ENCODE peak calls at places on chromosomes 3 and 15, in ten cellular contexts. Z is testis; Q is CD8-positive, alpha-beta T cell; W is right atrium auricular region; K is CD8-positive, alpha-beta memory T cell; E is Panc1; D is aorta; B is upper lobe of right lung; M is esophagus squamous epithelium; V is psoas muscle. L is an unnamed sample.

GRCh38 chr15:39948817-39949216 is 14.9 kb downstream of the EIF2AK4 start:
- DNase-seq in Z (no peak), Q (no peak), W (no peak), K (no peak), E (no peak), D (no peak), B (no peak), M (no peak), V (no peak), L (no peak)

GRCh38 chr3:109331692-109332091 is 5.7 kb downstream of the DPPA4 start:
- DNase-seq in Z (no peak), Q (no peak), W (no peak), K (no peak), E (no peak), D (no peak), B (no peak), M (no peak), V (no peak), L (no peak)

GRCh38 chr15:40096094-40096876 is 12.4 kb downstream of the BMF start:
- DNase-seq in Z (no peak), Q (no peak), W (no peak), K (no peak), E (no peak), D (no peak), B (no peak), M (no peak), V (no peak), L (no peak)

GRCh38 chr15:33699145-33699544 is 269.2 kb upstream of the CHRM5 start:
- DNase-seq in Z (no peak), Q (no peak), W (no peak), K (no peak), E (no peak), D (no peak), B (no peak), M (no peak), V (no peak), L (no peak)

GRCh38 chr3:134364936-134365765 is 9.1 kb downstream of the AMOTL2 start:
- DNase-seq in Z (no peak), Q (no peak), W (no peak), K (no peak), E (no peak), D (no peak), B (peak; percentile 47), M (no peak), V (no peak), L (peak; percentile 67)

GRCh38 chr15:31299588-31300207 is 26.9 kb upstream of the KLF13 start:
- DNase-seq in Z (peak; percentile 14), Q (no peak), W (peak; percentile 52), K (no peak), E (no peak), D (no peak), B (peak; percentile 50), M (no peak), V (no peak), L (no peak)

GRCh38 chr3:94529821-94530220 is 467.0 kb downstream of the NSUN3 start:
- DNase-seq in Z (no peak), Q (no peak), W (no peak), K (no peak), E (no peak), D (no peak), B (no peak), M (no peak), V (no peak), L (no peak)

GRCh38 chr3:158732856-158733200 is 571 bp upstream of the RARRES1 start:
- DNase-seq in Z (no peak), Q (no peak), W (no peak), K (no peak), E (no peak), D (no peak), B (no peak), M (no peak), V (no peak), L (no peak)

GRCh38 chr3:121477589-121477988 is 68.2 kb downstream of the POLQ start:
- DNase-seq in Z (no peak), Q (no peak), W (no peak), K (no peak), E (no peak), D (no peak), B (no peak), M (no peak), V (no peak), L (no peak)

GRCh38 chr3:146036289-146036688 is 124.7 kb downstream of the PLOD2 start:
- DNase-seq in Z (no peak), Q (no peak), W (no peak), K (no peak), E (no peak), D (no peak), B (no peak), M (no peak), V (no peak), L (no peak)

GRCh38 chr15:101675796-101676582 is 23.8 kb upstream of the TM2D3 start:
- DNase-seq in Z (no peak), Q (no peak), W (no peak), K (no peak), E (no peak), D (no peak), B (no peak), M (no peak), V (no peak), L (no peak)

GRCh38 chr15:43518073-43518761 is 809 bp downstream of the MAP1A start:
- DNase-seq in Z (no peak), Q (no peak), W (peak; percentile 59), K (no peak), E (no peak), D (no peak), B (peak; percentile 58), M (no peak), V (no peak), L (no peak)

GRCh38 chr3:10015476-10015904 is 10.7 kb upstream of the FANCD2 start:
- DNase-seq in Z (peak; percentile 90), Q (no peak), W (peak; percentile 97), K (no peak), E (no peak), D (peak; percentile 94), B (peak; percentile 87), M (no peak), V (peak; percentile 83), L (peak; percentile 94)

GRCh38 chr3:185711255-185711870 is 113.5 kb downstream of the IGF2BP2 start:
- DNase-seq in Z (no peak), Q (no peak), W (no peak), K (no peak), E (no peak), D (no peak), B (no peak), M (no peak), V (no peak), L (no peak)

GRCh38 chr15:92611995-92612745 is 43.4 kb downstream of the FAM174B start:
- DNase-seq in Z (no peak), Q (no peak), W (no peak), K (no peak), E (no peak), D (no peak), B (no peak), M (no peak), V (no peak), L (peak; percentile 47)
- H3K36me3 ChIP-seq in Z (no peaks in the 10 kb centered on the region), Q (no peaks in the 10 kb centered on the region), W (no peaks in the 10 kb centered on the region), K (no peaks in the 10 kb centered on the region), E (no peaks in the 10 kb centered on the region), D (no peaks in the 10 kb centered on the region), B (no peaks in the 10 kb centered on the region), M (no peaks in the 10 kb centered on the region), V (no peaks in the 10 kb centered on the region), L (no peaks in the 10 kb centered on the region)

GRCh38 chr3:69743975-69744374 is 4.7 kb downstream of the MITF start:
- DNase-seq in Z (no peak), Q (no peak), W (no peak), K (no peak), E (no peak), D (no peak), B (no peak), M (no peak), V (no peak), L (no peak)
- H3K27ac ChIP-seq in Z (no peak overlapping the region), Q (no peak overlapping the region), W (no peak overlapping the region), K (no peak overlapping the region), E (no peak overlapping the region), D (no peak overlapping the region), B (no peak overlapping the region), M (peak overlapping the region; percentile 39), V (no peak overlapping the region), L (no peak overlapping the region)

GRCh38 chr15:41847206-41847605 is 8.6 kb downstream of the PLA2G4B start:
- DNase-seq in Z (no peak), Q (no peak), W (no peak), K (no peak), E (no peak), D (no peak), B (no peak), M (no peak), V (no peak), L (no peak)

GRCh38 chr15:41847981-41848380 is 9.3 kb downstream of the PLA2G4B start:
- DNase-seq in Z (no peak), Q (no peak), W (no peak), K (no peak), E (no peak), D (no peak), B (no peak), M (no peak), V (no peak), L (no peak)

GRCh38 chr15:41842229-41842628 is 3.6 kb downstream of the PLA2G4B start:
- DNase-seq in Z (no peak), Q (no peak), W (no peak), K (no peak), E (no peak), D (no peak), B (no peak), M (no peak), V (no peak), L (no peak)

GRCh38 chr15:41843571-41843970 is 4.9 kb downstream of the PLA2G4B start:
- DNase-seq in Z (no peak), Q (no peak), W (no peak), K (no peak), E (no peak), D (no peak), B (no peak), M (no peak), V (no peak), L (no peak)

GRCh38 chr15:41844814-41845213 is 6.2 kb downstream of the PLA2G4B start:
- DNase-seq in Z (no peak), Q (no peak), W (no peak), K (no peak), E (no peak), D (no peak), B (no peak), M (no peak), V (no peak), L (no peak)
- H3K36me3 ChIP-seq in Z (no peaks in the 10 kb centered on the region), Q (peaks cover 33% of the 10 kb centered on the region), W (peaks cover 56% of the 10 kb centered on the region), K (peaks cover 6% of the 10 kb centered on the region), E (no peaks in the 10 kb centered on the region), D (no peaks in the 10 kb centered on the region), B (peaks cover 70% of the 10 kb centered on the region), M (peaks cover 93% of the 10 kb centered on the region), V (peaks cover 76% of the 10 kb centered on the region), L (peaks cover 65% of the 10 kb centered on the region)

DNA sequence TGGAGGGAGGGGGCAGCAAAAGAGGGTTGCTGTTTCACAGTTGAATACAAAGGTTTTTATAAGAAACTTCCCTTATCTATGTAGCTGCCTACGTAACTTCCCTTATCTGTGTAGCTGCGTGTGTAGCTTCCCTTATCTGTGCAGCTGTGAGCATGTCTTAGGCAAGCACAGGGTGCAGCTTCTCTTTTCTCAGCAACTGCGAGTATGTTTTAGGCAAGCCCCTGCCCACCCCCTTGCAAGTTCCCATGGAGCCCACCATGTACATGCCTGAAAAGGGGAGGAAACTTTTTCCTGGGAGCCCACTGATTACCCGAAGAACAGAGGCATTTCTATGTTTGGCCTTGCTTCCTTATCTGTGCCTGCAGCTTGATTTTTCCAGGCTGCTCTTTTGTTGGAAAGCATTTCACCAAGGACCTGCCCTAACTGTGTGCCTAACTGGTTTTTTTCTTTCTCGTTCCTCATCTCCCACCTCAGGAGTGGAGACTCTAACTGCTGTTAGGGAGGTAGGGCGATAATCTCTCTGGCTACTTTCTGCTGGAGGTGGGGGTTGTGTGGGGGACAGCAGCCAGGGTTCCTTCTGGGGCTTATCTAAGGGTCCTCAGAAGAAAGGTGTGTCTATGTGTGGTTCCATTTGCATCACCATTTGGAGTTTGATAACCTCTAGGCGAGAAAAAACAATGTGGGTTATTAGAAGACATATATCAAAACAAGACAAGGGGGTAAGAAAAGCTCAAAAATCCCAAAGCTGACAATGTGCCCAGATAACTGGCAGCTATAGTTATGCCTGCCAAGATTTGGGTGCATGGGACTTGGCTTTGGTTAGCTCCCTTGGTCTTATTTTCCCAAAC is 26.0 kb downstream of the SORD start:
- DNase-seq in Z (peak; percentile 88), Q (no peak), W (no peak), K (no peak), E (no peak), D (no peak), B (no peak), M (peak; percentile 3), V (no peak), L (no peak)
- H3K27ac ChIP-seq in Z (peak overlapping the region; percentile 57), Q (no peak overlapping the region), W (no peak overlapping the region), K (peak overlapping the region; percentile 72), E (no peak overlapping the region), D (peak overlapping the region; percentile 30), B (peak overlapping the region; percentile 24), M (peak overlapping the region; percentile 35), V (no peak overlapping the region), L (no peak overlapping the region)

L was measured in suprapubic skin.